ENCODE peak calls at places on chromosomes 7 and 10, in four cellular contexts. S is psoas muscle, J is cardiac muscle cell, P is epithelial cell of esophagus. F is an unnamed sample.

GRCh38 chr10:44457259-44457658 is 72.4 kb upstream of the CXCL12 start:
- DNase-seq in S (no peak), J (no peak), P (no peak), F (no peak)

GRCh38 chr7:106561657-106562411 is 99.1 kb downstream of the CCDC71L start:
- DNase-seq in P (no peak), J (no peak), S (no peak), F (no peak)

GRCh38 chr10:91635401-91636400 is 2.8 kb upstream of the PPP1R3C start:
- DNase-seq in S (no peak), J (peak; percentile 90), P (peak; percentile 85), F (peak; percentile 86)

GRCh38 chr7:25454562-25455031 is 226.3 kb upstream of the NPVF start:
- DNase-seq in P (no peak), J (peak; percentile 71), S (peak; percentile 63), F (peak; percentile 26)

GRCh38 chr10:14736600-14737081 is 38.1 kb downstream of the FAM107B start:
- DNase-seq in S (no peak), J (peak; percentile 83), P (no peak), F (no peak)

GRCh38 chr10:132117146-132117545 is 51.4 kb downstream of the JAKMIP3 start:
- DNase-seq in S (peak; percentile 39), P (no peak), J (no peak), F (no peak)

GRCh38 chr10:77866598-77866997 is 60.0 kb downstream of the DLG5 start:
- DNase-seq in J (no peak), P (peak; percentile 20), S (no peak), F (no peak)

GRCh38 chr7:13104128-13104527 is 416.7 kb downstream of the ARL4A start:
- DNase-seq in P (peak; percentile 48), J (no peak), S (no peak), F (no peak)

GRCh38 chr7:132614428-132615076 is 38.3 kb upstream of the PLXNA4 start:
- DNase-seq in P (no peak), S (peak; percentile 59), J (peak; percentile 60), F (no peak)

GRCh38 chr10:69806266-69806665 is 4.6 kb downstream of the COL13A1 start:
- DNase-seq in J (no peak), S (no peak), P (no peak), F (no peak)

GRCh38 chr10:73886085-73886529 is 11.8 kb upstream of the CAMK2G start:
- DNase-seq in P (peak; percentile 87), J (peak; percentile 87), S (peak; percentile 78), F (peak; percentile 83)

GRCh38 chr10:123236122-123236521 is 81.9 kb downstream of the BUB3 start:
- DNase-seq in P (no peak), J (peak; percentile 12), S (no peak), F (peak; percentile 11)

GRCh38 chr10:64379898-64380297 is 858.7 kb downstream of the REEP3 start:
- DNase-seq in S (no peak), P (no peak), J (no peak), F (peak; percentile 20)

GRCh38 chr7:158017226-158018060 is 570.2 kb downstream of the PTPRN2 start:
- DNase-seq in P (no peak), S (no peak), J (no peak), F (no peak)

GRCh38 chr7:14207154-14207553 is 217.7 kb upstream of the ETV1 start:
- DNase-seq in P (peak; percentile 37), S (no peak), J (peak; percentile 14), F (peak; percentile 12)

GRCh38 chr7:4791738-4792536 is 16.5 kb downstream of the AP5Z1 start:
- DNase-seq in J (peak; percentile 64), S (peak; percentile 92), P (peak; percentile 43), F (no peak)

GRCh38 chr10:84352251-84352842 is 24.0 kb downstream of the CCSER2 start:
- DNase-seq in J (peak; percentile 64), P (peak; percentile 77), S (no peak), F (peak; percentile 77)

GRCh38 chr10:77768046-77768445 is 130.4 kb upstream of the KCNMA1 start:
- DNase-seq in P (no peak), J (no peak), S (no peak), F (no peak)

GRCh38 chr7:12769464-12769863 is 82.0 kb downstream of the ARL4A start:
- DNase-seq in S (no peak), P (peak; percentile 35), J (no peak), F (no peak)

GRCh38 chr10:103554488-103555320 is 61.2 kb downstream of the NEURL1 start:
- DNase-seq in S (peak; percentile 88), J (peak; percentile 63), P (peak; percentile 68), F (peak; percentile 46)

GRCh38 chr10:130021373-130021950 is 57.4 kb upstream of the EBF3 start:
- DNase-seq in J (peak; percentile 74), S (no peak), P (no peak), F (peak; percentile 76)

GRCh38 chr10:23293145-23293724 is 51.4 kb downstream of the C10orf67 start:
- DNase-seq in J (peak; percentile 52), S (no peak), P (peak; percentile 59), F (peak; percentile 69)

GRCh38 chr10:117987242-117987909 is 59.4 kb downstream of the RAB11FIP2 start:
- DNase-seq in S (no peak), J (no peak), P (peak; percentile 43), F (no peak)

GRCh38 chr7:100465702-100466311 is 1.7 kb upstream of the SPACDR start:
- DNase-seq in S (peak; percentile 87), J (peak; percentile 84), P (peak; percentile 51), F (peak; percentile 82)

GRCh38 chr7:100152404-100152803 is 3.7 kb downstream of the LAMTOR4 start:
- DNase-seq in S (no peak), J (no peak), P (no peak), F (no peak)

GRCh38 chr7:1864126-1864940 is 194.3 kb downstream of the ELFN1 start:
- DNase-seq in J (no peak), S (no peak), P (no peak), F (no peak)

GRCh38 chr10:22158426-22158825 is 59.4 kb downstream of the EBLN1 start:
- DNase-seq in P (no peak), S (no peak), J (peak; percentile 63), F (no peak)

GRCh38 chr7:102170417-102170970 is 116.2 kb upstream of the SH2B2 start:
- DNase-seq in S (no peak), P (no peak), J (peak; percentile 38), F (no peak)

GRCh38 chr10:11715815-11716494 is 26.2 kb upstream of the ECHDC3 start:
- DNase-seq in J (peak; percentile 12), S (no peak), P (peak; percentile 42), F (no peak)

GRCh38 chr7:142614116-142614515 is 135.2 kb upstream of the PRSS1 start:
- DNase-seq in S (no peak), J (no peak), P (peak; percentile 6), F (no peak)

GRCh38 chr10:71920540-71921318 is 43.5 kb upstream of the CHST3 start:
- DNase-seq in S (no peak), P (peak; percentile 66), J (peak; percentile 45), F (peak; percentile 22)

GRCh38 chr10:49649936-49650723 is 29.3 kb upstream of the C10orf53 start:
- DNase-seq in S (no peak), J (no peak), P (no peak), F (no peak)

GRCh38 chr10:132204781-132205473 is 18.2 kb downstream of the DPYSL4 start:
- DNase-seq in S (no peak), P (no peak), J (no peak), F (no peak)

GRCh38 chr7:17706255-17706654 is 234.0 kb downstream of the SNX13 start:
- DNase-seq in J (no peak), P (no peak), S (no peak), F (no peak)

GRCh38 chr10:93180402-93181040 is 106.8 kb downstream of the CYP26A1 start:
- DNase-seq in S (peak; percentile 75), J (peak; percentile 86), P (peak; percentile 52), F (no peak)

DNA sequence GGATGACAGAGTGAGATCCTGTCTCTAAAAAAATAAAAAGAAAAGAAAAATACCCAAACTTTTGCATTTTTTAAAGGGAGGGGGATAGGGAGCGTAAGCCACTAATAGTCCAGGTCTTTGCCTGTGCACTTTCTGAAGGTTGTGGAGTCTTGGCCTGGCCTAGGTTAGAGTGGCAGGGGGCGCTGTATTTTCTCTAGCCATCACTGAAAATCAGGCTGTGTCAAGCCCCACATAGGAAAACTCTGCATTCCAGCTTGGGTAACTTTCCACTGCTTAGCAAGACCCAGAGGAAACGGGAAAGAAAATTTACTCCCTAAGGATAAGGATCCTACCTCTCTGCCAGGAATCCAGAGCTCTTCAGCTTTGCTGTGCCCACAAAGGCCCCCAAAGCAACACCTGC is 10.5 kb upstream of the PAX4 start:
- DNase-seq in P (no peak), J (no peak), S (no peak), F (no peak)
- TF ChIP-seq CTCF in P (no peak), J (peak; percentile 26), S (no peak), F (no peak)

DNA sequence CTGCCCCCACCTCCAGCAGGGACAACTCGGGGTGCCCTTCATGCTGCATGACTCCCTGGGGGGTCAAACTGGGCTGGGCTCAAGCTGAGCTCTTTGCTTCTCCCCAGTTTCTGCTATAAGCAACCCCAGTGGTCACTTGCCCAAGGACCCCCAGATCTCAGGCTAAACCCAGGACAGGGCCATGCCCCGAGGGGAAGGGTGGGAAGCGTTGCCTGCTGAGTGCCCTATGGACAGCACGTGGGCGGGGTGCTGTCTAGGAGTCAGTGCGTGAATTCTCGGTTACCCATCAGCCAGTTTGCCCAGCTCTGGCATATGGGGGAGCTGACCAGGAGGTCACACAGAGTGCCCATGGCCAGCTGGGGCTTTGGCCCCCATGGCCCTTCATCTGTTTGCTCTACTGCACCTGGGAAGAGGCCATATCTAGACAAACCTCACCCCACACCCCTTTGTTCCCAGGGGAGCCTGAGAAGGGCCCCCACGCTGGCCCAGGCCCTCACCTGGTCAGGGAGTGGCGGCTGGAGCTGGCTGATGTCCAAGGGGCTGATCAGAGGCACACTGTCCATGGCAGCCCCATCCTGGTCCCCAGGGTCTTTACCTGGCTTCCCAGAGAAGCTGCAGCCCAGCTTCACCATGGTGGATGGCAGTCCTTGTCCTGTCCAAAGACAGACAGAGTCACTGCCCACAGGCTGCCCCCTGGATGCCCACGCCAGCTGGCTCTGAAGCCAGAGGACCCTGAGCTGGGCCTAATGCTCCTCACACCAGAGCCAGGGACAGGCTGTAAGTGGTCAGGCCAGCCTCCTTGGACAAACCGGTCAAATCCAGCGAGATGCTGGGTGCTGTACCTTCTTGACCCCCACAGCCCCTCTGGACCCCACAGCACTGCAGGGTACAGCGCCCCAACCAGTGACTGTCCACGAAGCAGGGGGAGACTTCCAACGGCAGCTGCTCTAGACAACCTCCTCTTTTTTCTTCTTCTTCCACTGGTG is 8.0 kb downstream of the CALY start:
- DNase-seq in P (no peak), J (no peak), S (peak; percentile 35), F (no peak)
- TF ChIP-seq CTCF in P (no peak), J (no peak), S (no peak), F (no peak)

GRCh38 chr10:119306514-119306951 is 99.2 kb downstream of the GRK5 start:
- DNase-seq in P (peak; percentile 54), J (no peak), S (peak; percentile 39), F (peak; percentile 66)
- TF ChIP-seq CTCF in P (peak; percentile 52), J (peak; percentile 33), S (no peak), F (peak; percentile 22)

DNA sequence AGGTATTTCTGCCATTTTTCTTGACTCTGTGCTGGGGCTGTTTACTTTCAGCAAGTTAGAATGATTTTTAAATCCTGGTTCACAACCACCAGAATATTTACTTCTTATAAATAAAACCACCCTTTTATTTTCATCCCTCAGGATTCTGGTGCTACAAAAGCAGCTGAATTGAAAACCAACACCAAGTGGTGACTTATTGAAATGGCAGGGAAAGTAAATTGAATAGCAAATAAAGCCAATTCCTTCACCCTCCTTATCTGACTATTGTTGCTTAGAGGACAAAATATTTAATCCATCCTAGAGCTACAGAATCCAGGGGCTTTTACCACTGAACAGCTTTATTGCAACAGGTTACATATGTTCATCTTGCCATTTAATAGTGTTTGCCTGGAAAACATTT is 828.6 kb upstream of the GHITM start:
- DNase-seq in P (no peak), J (no peak), S (no peak), F (no peak)
- TF ChIP-seq CTCF in P (peak; percentile 20), J (no peak), S (no peak), F (no peak)

GRCh38 chr7:123635551-123636359 is 19.9 kb upstream of the LMOD2 start:
- DNase-seq in S (no peak), P (peak; percentile 59), J (peak; percentile 74), F (peak; percentile 59)
- TF ChIP-seq CTCF in S (peak; percentile 75), P (peak; percentile 81), J (peak; percentile 71), F (peak; percentile 70)